ENCODE peak calls at places on chromosomes 5 and 9, in seven cellular contexts. F, E, O, G, W, N and J are unnamed samples. For H3K9me3, H3K4me1 and H3K36me3, the result is how much of the 10 kb centered on the place peaks cover.

GRCh38 chr5:122323738-122324137 is 11.7 kb downstream of the SNCAIP start:
- DNase-seq in F (no peak), E (no peak), O (no peak), G (no peak), W (no peak), N (no peak), J (no peak)

GRCh38 chr9:88781500-88782391 is 209.5 kb upstream of the S1PR3 start:
- DNase-seq in F (peak), E (no peak), O (no peak), G (no peak), W (no peak), N (no peak), J (peak)

GRCh38 chr9:5651246-5651645 is 22.3 kb downstream of the RIC1 start:
- DNase-seq in F (peak), E (no peak), O (no peak), G (no peak), W (no peak), N (no peak), J (no peak)

GRCh38 chr5:137995077-137995746 is 37.7 kb downstream of the FAM13B start:
- DNase-seq in F (peak), E (no peak), O (no peak), G (no peak), W (no peak), N (no peak), J (no peak)

GRCh38 chr5:83450840-83451239 is 20.7 kb upstream of the VCAN start:
- DNase-seq in F (peak), E (no peak), O (no peak), G (no peak), W (no peak), N (no peak), J (no peak)

GRCh38 chr5:52996966-52997365 is 7.8 kb downstream of the ITGA2 start:
- DNase-seq in F (no peak), E (no peak), O (no peak), G (no peak), W (no peak), N (no peak), J (no peak)

GRCh38 chr5:71471193-71471592 is 15.7 kb downstream of the BDP1 start:
- DNase-seq in F (peak), E (no peak), O (no peak), G (no peak), W (no peak), N (no peak), J (peak)

GRCh38 chr5:98635631-98636030 is 137.8 kb upstream of the RGMB start:
- DNase-seq in F (no peak), E (no peak), O (no peak), G (no peak), W (no peak), N (no peak), J (no peak)

GRCh38 chr5:53397845-53398244 is 82.6 kb upstream of the FST start:
- DNase-seq in F (peak), E (no peak), O (peak), G (no peak), W (no peak), N (no peak), J (peak)

GRCh38 chr5:172442592-172442991 is 11.7 kb downstream of the SH3PXD2B start:
- DNase-seq in F (no peak), E (no peak), O (no peak), G (no peak), W (no peak), N (no peak), J (no peak)

GRCh38 chr5:10562202-10563131 is 1.4 kb upstream of the ANKRD33B start:
- DNase-seq in F (no peak), E (no peak), O (no peak), G (peak), W (peak), N (no peak), J (peak)

GRCh38 chr5:135094339-135095051 is 60.5 kb upstream of the PITX1 start:
- DNase-seq in F (no peak), E (no peak), O (no peak), G (no peak), W (no peak), N (no peak), J (no peak)

GRCh38 chr9:126160067-126160853 is 166.4 kb upstream of the MVB12B start:
- DNase-seq in F (no peak), E (no peak), O (no peak), G (no peak), W (no peak), N (no peak), J (no peak)

GRCh38 chr5:67672633-67673032 is 476.0 kb upstream of the CD180 start:
- DNase-seq in F (no peak), E (no peak), O (no peak), G (no peak), W (no peak), N (no peak), J (no peak)

GRCh38 chr9:115146581-115147021 is 28.6 kb upstream of the TNC start:
- DNase-seq in F (peak), E (no peak), O (no peak), G (no peak), W (no peak), N (no peak), J (peak)

GRCh38 chr5:143582869-143583268 is 179.4 kb upstream of the NR3C1 start:
- DNase-seq in F (peak), E (no peak), O (no peak), G (no peak), W (no peak), N (no peak), J (no peak)

GRCh38 chr5:134247825-134248224 is 22.0 kb upstream of the PPP2CA start:
- DNase-seq in F (no peak), E (no peak), O (no peak), G (no peak), W (no peak), N (no peak), J (no peak)

GRCh38 chr5:53419247-53419646 is 61.2 kb upstream of the FST start:
- DNase-seq in F (peak), E (no peak), O (no peak), G (no peak), W (no peak), N (no peak), J (no peak)

GRCh38 chr5:174426851-174427250 is 297.5 kb upstream of the MSX2 start:
- DNase-seq in F (no peak), E (no peak), O (no peak), G (no peak), W (no peak), N (no peak), J (no peak)

GRCh38 chr9:13354733-13355132 is 75.2 kb upstream of the MPDZ start:
- DNase-seq in F (peak), E (no peak), O (no peak), G (no peak), W (no peak), N (no peak), J (no peak)

GRCh38 chr5:180040287-180041214 is 31.0 kb downstream of the RNF130 start:
- DNase-seq in F (no peak), E (no peak), O (no peak), G (no peak), W (no peak), N (no peak), J (no peak)

GRCh38 chr5:141196363-141196762 is 3.1 kb upstream of the PCDHB11 start:
- DNase-seq in F (no peak), E (no peak), O (no peak), G (no peak), W (no peak), N (no peak), J (no peak)
- H3K9me3 ChIP-seq in F (under half), E (under half), O (under half), G (under half), W (under half), N (under half), J (under half)

DNA sequence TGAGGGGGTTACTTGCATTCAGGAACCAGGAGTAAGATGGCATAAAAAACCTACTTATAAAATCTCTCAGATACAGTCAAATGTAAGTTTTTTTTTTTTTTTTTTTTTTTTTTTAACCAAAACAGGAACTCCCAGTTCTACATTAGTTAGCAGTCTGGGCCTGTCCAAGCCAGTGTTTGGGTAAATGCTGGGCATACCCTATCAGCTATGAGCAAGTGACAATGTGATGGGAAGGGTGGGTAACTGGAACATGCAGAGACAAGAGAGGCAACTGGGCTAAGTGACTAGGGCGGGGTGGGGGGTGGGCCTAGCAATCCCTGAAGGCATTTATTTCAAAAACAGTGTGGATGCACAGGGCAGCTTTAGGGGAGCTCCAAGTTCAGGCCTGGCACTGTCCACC is 2.3 kb downstream of the NMRK1 start:
- DNase-seq in F (no peak), E (no peak), O (no peak), G (no peak), W (no peak), N (no peak), J (no peak)
- H3K4me1 ChIP-seq in F (under half), E (under half), O (under half), G (under half), W (half or more), N (under half), J (under half)

DNA sequence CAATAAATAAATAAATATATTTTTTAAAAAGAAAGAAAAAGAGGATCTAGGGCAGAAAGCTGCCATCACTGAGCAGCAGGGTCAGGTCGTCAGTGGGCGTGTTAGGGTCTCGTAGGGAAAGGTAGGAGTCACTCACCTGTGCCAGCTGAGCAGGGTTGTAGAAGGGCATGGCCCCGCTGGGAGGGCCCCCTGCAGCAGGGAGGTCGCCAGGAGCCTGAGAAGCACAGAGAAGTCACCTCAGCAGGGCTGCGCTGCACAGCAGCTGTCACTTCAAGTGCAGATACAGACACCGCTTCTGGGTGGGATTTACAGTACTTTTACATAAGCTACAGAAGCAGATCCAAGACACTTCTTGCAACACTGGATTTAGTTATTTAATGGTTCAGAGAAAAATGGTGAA is 4.0 kb upstream of the INPP5E start:
- DNase-seq in F (no peak), E (no peak), O (no peak), G (no peak), W (no peak), N (no peak), J (no peak)
- H3K36me3 ChIP-seq in F (under half), E (under half), O (half or more), G (under half), W (under half), N (half or more), J (half or more)

GRCh38 chr5:3993856-3994473 is 398.3 kb downstream of the IRX1 start:
- DNase-seq in F (peak), E (no peak), O (no peak), G (no peak), W (no peak), N (no peak), J (no peak)
- H3K9me3 ChIP-seq in F (under half), E (under half), O (under half), G (under half), W (under half), N (under half), J (under half)

GRCh38 chr9:133125706-133126696 is 5.0 kb upstream of the RALGDS start:
- DNase-seq in F (peak), E (no peak), O (no peak), G (no peak), W (no peak), N (no peak), J (no peak)

GRCh38 chr9:133128152-133128551 is 7.1 kb upstream of the RALGDS start:
- DNase-seq in F (no peak), E (no peak), O (no peak), G (no peak), W (no peak), N (no peak), J (no peak)

GRCh38 chr9:133129001-133129799 is 8.2 kb upstream of the RALGDS start:
- DNase-seq in F (no peak), E (no peak), O (no peak), G (no peak), W (no peak), N (no peak), J (no peak)

GRCh38 chr9:133126697-133127339 is 5.8 kb upstream of the RALGDS start:
- DNase-seq in F (no peak), E (no peak), O (no peak), G (no peak), W (no peak), N (no peak), J (no peak)

DNA sequence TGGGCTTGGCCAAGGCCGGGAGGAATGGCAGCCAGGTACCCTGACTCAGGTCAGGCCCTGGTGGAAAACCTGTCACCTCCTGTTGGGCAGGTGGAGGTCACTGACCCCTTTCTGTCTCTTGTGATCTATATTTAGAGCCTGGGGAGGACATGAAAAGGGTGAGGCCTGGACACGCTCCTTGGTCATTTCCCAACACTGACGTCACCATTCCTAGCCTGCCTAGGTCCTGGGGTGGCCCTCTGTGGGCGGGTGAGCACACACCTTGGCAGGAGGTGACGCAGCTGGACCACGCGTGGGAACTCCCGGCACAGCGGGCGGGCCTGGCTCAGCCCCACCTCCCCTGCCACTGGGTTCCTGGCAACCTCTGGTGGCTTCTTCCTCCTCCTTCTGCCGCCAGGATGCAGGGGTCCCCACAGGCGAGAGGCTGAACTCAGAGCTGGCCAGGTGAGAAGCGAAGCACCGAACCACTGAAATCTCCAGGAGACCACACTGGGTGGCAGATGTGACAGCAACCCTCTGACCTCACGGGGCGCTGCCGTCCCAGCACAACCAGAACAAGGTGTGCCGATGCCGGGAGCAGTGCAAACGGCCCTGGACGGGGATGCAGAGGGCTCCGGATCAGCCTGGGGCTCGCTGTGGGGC is 6.4 kb upstream of the RALGDS start:
- DNase-seq in F (no peak), E (no peak), O (peak), G (no peak), W (peak), N (no peak), J (no peak)
- H3K4me1 ChIP-seq in F (under half), E (half or more), O (half or more), G (under half), W (half or more), N (half or more), J (under half)

DNA sequence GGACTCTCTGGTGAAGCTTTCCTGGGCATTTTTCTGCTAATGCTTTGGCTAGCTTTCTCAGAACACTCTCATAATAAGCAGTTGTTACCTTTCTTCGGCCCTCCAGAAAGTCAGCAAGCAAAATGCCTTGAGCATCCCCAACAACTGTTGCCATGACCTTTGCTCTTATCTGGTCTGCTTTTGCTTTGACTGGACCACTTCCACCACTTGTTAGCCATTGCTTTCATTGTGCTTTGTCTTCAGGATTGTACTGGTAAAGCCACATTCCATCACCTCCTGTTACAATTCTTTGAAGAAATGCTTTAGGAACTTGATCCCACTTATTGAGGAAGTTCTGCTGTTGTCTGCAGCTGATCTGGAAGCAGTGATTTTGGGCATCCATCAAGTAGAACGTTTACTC is 35.7 kb downstream of the RAD50 start:
- DNase-seq in F (peak), E (no peak), O (no peak), G (no peak), W (no peak), N (no peak), J (no peak)
- H3K36me3 ChIP-seq in F (under half), E (under half), O (half or more), G (under half), W (under half), N (half or more), J (half or more)